ENCODE peak calls at places on chromosome 11, in four cellular contexts. I is HS-27A, K is T-cell, E is adipocyte. C is an unnamed sample.

GRCh38 chr11:32418836-32419235 is 16.5 kb downstream of the WT1 start:
- DNase-seq in K (no peak), I (no peak), E (no peak), C (no peak)

GRCh38 chr11:62554377-62554776 is 7.8 kb upstream of the AHNAK start:
- DNase-seq in K (no peak), E (peak), I (no peak), C (no peak)

GRCh38 chr11:3046190-3046589 is 11.0 kb downstream of the CARS1 start:
- DNase-seq in E (no peak), I (no peak), K (no peak), C (no peak)

GRCh38 chr11:62879554-62879953 is 1.1 kb upstream of the SLC3A2 start:
- DNase-seq in I (no peak), E (no peak), K (no peak), C (no peak)

GRCh38 chr11:46906596-46906995 is 11.8 kb downstream of the LRP4 start:
- DNase-seq in E (peak), K (no peak), I (no peak), C (no peak)

GRCh38 chr11:9265211-9266131 is at the start of gene DENND5A:
- DNase-seq in I (peak), K (peak), E (peak), C (peak)

GRCh38 chr11:95549276-95549675 is 240.3 kb downstream of the FAM76B start:
- DNase-seq in E (no peak), K (no peak), I (no peak), C (no peak)

GRCh38 chr11:124747406-124748099 is 4.5 kb downstream of the VSIG2 start:
- DNase-seq in K (no peak), E (no peak), I (no peak), C (no peak)

GRCh38 chr11:33634291-33634834 is 66.3 kb downstream of the C11orf91 start:
- DNase-seq in I (no peak), E (no peak), K (no peak), C (no peak)

GRCh38 chr11:72040497-72041363 is 39.6 kb downstream of the NUMA1 start:
- DNase-seq in E (peak), I (peak), K (peak), C (peak)

GRCh38 chr11:15671216-15671615 is 556.5 kb downstream of the INSC start:
- DNase-seq in K (no peak), I (no peak), E (no peak), C (no peak)

GRCh38 chr11:416757-417621 is 2.2 kb upstream of the SIGIRR start:
- DNase-seq in K (peak), I (no peak), E (peak), C (no peak)

GRCh38 chr11:107624983-107625779 is 34.2 kb downstream of the ELMOD1 start:
- DNase-seq in K (no peak), I (no peak), E (no peak), C (no peak)

GRCh38 chr11:304915-305833 is 2.4 kb upstream of the IFITM2 start:
- DNase-seq in K (peak), I (no peak), E (peak), C (no peak)

GRCh38 chr11:75273331-75273988 is 32.9 kb downstream of the TPBGL start:
- DNase-seq in E (no peak), I (no peak), K (no peak), C (no peak)

GRCh38 chr11:12114487-12115033 is 4.2 kb downstream of the MICAL2 start:
- DNase-seq in I (no peak), K (no peak), E (no peak), C (no peak)

GRCh38 chr11:704189-704798 is 1.7 kb upstream of the EPS8L2 start:
- DNase-seq in E (no peak), K (no peak), I (no peak), C (no peak)

GRCh38 chr11:61814958-61815789 is 1.6 kb downstream of the FADS1 start:
- DNase-seq in E (peak), K (peak), I (peak), C (peak)

GRCh38 chr11:64744544-64745218 is 739 bp upstream of the RASGRP2 start:
- DNase-seq in K (no peak), E (peak), I (no peak), C (no peak)

GRCh38 chr11:69207165-69207889 is 51.6 kb downstream of the SMIM38 start:
- DNase-seq in I (no peak), K (no peak), E (no peak), C (no peak)

GRCh38 chr11:45045692-45046471 is 95.2 kb upstream of the TP53I11 start:
- DNase-seq in E (peak), K (no peak), I (no peak), C (no peak)

GRCh38 chr11:86577663-86578636 is 94.5 kb downstream of the ME3 start:
- DNase-seq in I (peak), E (peak), K (no peak), C (no peak)

GRCh38 chr11:70556884-70557741 is 158.8 kb downstream of the CTTN start:
- DNase-seq in I (peak), E (no peak), K (no peak), C (no peak)

GRCh38 chr11:34977039-34977906 is 60.9 kb downstream of the PDHX start:
- DNase-seq in E (peak), I (peak), K (no peak), C (no peak)

GRCh38 chr11:94652735-94653284 is 85.6 kb downstream of the PIWIL4 start:
- DNase-seq in E (no peak), I (no peak), K (no peak), C (no peak)

GRCh38 chr11:128116447-128117240 is 470.7 kb downstream of the ETS1 start:
- DNase-seq in E (peak), I (no peak), K (no peak), C (no peak)

GRCh38 chr11:128335729-128336128 is 251.6 kb downstream of the ETS1 start:
- DNase-seq in I (no peak), E (no peak), K (no peak), C (no peak)

GRCh38 chr11:8016396-8016949 is 29.3 kb downstream of the EIF3F start:
- DNase-seq in E (no peak), I (no peak), K (no peak), C (no peak)

GRCh38 chr11:20363500-20364411 is at the start of gene HTATIP2:
- DNase-seq in K (peak), E (peak), I (no peak), C (no peak)

GRCh38 chr11:45590743-45591142 is 74.7 kb downstream of the CHST1 start:
- DNase-seq in E (no peak), I (peak), K (no peak), C (no peak)

GRCh38 chr11:68828155-68828931 is 13.4 kb downstream of the CPT1A start:
- DNase-seq in E (no peak), K (no peak), I (no peak), C (peak)

C was measured in anterior cingulate cortex.